ENCODE peak calls at places on chromosome 16, in six cellular contexts. L is dorsolateral prefrontal cortex, P is fibroblast of the aortic adventitia, Y is heart right ventricle, N is Calu3, M is A549. R is an unnamed sample.

GRCh38 chr16:616771-617586 is 13.8 kb upstream of the WFIKKN1 start:
- DNase-seq in L (no peak), P (no peak), Y (no peak), N (no peak), M (no peak), R (no peak)

GRCh38 chr16:81149614-81150013 is 53.4 kb upstream of the GCSH start:
- DNase-seq in L (no peak), P (no peak), Y (no peak), N (no peak), M (no peak), R (no peak)

GRCh38 chr16:50841081-50841886 is 99.4 kb downstream of the CYLD start:
- DNase-seq in L (no peak), P (peak; percentile 16), Y (no peak), N (no peak), M (no peak), R (no peak)

GRCh38 chr16:67528870-67529638 is 425 bp downstream of the RIPOR1 start:
- DNase-seq in L (no peak), P (no peak), Y (peak; percentile 58), N (peak; percentile 65), M (peak; percentile 57), R (peak; percentile 36)

GRCh38 chr16:23120562-23120961 is 28.7 kb downstream of the USP31 start:
- DNase-seq in L (no peak), P (no peak), Y (no peak), N (no peak), M (no peak), R (no peak)

GRCh38 chr16:2799852-2800226 is 1.6 kb downstream of the PRSS41 start:
- DNase-seq in L (no peak), P (no peak), Y (no peak), N (peak; percentile 42), M (no peak), R (no peak)

GRCh38 chr16:81905277-81905676 is 106.0 kb downstream of the SDR42E1 start:
- DNase-seq in L (no peak), P (no peak), Y (no peak), N (no peak), M (no peak), R (no peak)

GRCh38 chr16:57537596-57538234 is 1.3 kb upstream of the CCDC102A start:
- DNase-seq in L (peak; percentile 25), P (no peak), Y (no peak), N (no peak), M (no peak), R (no peak)

GRCh38 chr16:5633845-5634440 is 536.3 kb upstream of the EEF2KMT start:
- DNase-seq in L (no peak), P (no peak), Y (no peak), N (no peak), M (peak; percentile 45), R (no peak)

GRCh38 chr16:66650707-66651473 is 45.7 kb downstream of the CMTM4 start:
- DNase-seq in L (peak; percentile 85), P (peak; percentile 84), Y (peak; percentile 40), N (peak; percentile 87), M (peak; percentile 79), R (peak; percentile 61)

GRCh38 chr16:80931985-80932720 is 74.5 kb downstream of the CMC2 start:
- DNase-seq in L (peak; percentile 33), P (peak; percentile 83), Y (peak; percentile 82), N (peak; percentile 62), M (peak; percentile 54), R (no peak)

GRCh38 chr16:77564791-77565390 is 130.1 kb upstream of the ADAMTS18 start:
- DNase-seq in L (no peak), P (peak; percentile 67), Y (no peak), N (no peak), M (no peak), R (no peak)

GRCh38 chr16:74987027-74987681 is 2.2 kb upstream of the WDR59 start:
- DNase-seq in L (no peak), P (no peak), Y (no peak), N (no peak), M (no peak), R (no peak)

GRCh38 chr16:15509051-15509592 is 74.7 kb downstream of the BMERB1 start:
- DNase-seq in L (no peak), P (no peak), Y (no peak), N (no peak), M (no peak), R (no peak)

GRCh38 chr16:1363501-1364041 is 11.8 kb downstream of the GNPTG start:
- DNase-seq in L (no peak), P (peak; percentile 18), Y (peak; percentile 58), N (peak; percentile 81), M (peak; percentile 76), R (peak; percentile 65)

GRCh38 chr16:28561557-28562187 is 8.0 kb downstream of the SGF29 start:
- DNase-seq in L (no peak), P (peak; percentile 22), Y (no peak), N (no peak), M (no peak), R (no peak)

GRCh38 chr16:62213763-62214162 is 177.5 kb upstream of the CDH8 start:
- DNase-seq in L (no peak), P (no peak), Y (no peak), N (no peak), M (no peak), R (no peak)
- TF ChIP-seq CTCF in L (no peak), P (no peak), Y (no peak), N (no peak), M (no peak), R (no peak)

DNA sequence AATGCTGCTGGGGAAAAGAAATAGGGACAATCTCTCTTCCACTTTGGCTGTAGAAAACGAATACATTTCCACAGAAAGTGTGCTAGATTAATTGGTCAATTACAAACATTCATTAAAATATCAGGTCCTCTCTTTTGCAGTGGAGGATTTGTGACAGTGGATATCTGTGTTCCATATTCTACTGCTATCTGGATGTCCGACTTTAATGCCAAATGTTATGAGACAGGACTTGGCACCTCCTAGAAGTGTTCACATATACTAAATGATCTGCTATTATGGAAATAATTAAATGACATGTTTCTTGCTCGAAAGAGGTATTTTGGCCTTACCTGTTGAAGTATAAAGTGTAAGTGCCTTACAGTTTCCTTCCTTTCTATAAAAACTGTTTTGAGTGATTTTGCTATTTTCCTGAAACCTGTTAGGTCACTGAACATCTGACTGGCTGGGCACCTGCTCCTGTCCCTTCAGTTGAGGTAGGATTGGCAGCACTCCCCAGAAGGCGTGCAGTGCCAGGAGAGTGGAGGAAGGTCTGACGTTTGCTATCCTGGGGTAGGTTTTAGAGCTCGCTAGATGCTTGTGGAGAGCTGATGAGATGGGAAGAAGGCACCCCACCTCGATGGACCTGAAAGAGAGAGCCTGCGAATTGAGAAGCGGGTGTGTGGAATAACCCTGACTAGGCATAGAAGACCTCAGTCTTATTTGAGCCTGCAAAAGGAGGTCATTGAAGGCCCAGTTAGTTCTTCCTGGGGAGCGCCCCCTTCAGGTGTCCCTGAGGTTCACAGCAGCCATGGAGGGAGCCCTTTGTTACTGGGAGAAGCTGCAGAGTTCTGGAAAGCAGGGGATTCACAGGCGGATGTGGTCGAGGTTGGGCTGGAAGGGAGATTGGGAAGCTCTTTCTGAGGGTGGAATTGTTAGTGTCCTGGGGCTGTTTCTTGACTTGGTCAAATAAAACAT is 159.4 kb upstream of the ZNF267 start:
- DNase-seq in L (no peak), P (no peak), Y (no peak), N (no peak), M (no peak), R (no peak)
- TF ChIP-seq CTCF in L (peak; percentile 22), P (peak; percentile 15), Y (no peak), N (no peak), M (no peak), R (no peak)

GRCh38 chr16:73183678-73184092 is 135.8 kb upstream of the ZFHX3 start:
- DNase-seq in L (no peak), P (peak; percentile 68), Y (no peak), N (no peak), M (no peak), R (no peak)
- TF ChIP-seq CTCF in L (no peak), P (peak; percentile 0), Y (no peak), N (no peak), M (no peak), R (no peak)

GRCh38 chr16:17224859-17225258 is 245.9 kb downstream of the XYLT1 start:
- DNase-seq in L (peak; percentile 38), P (peak; percentile 89), Y (peak; percentile 27), N (no peak), M (no peak), R (peak; percentile 66)
- TF ChIP-seq CTCF in L (no peak), P (peak; percentile 19), Y (no peak), N (no peak), M (no peak), R (no peak)

GRCh38 chr16:12257926-12258561 is 281.5 kb downstream of the SNX29 start:
- DNase-seq in L (no peak), P (no peak), Y (no peak), N (peak; percentile 43), M (no peak), R (no peak)
- TF ChIP-seq CTCF in L (no peak), P (no peak), Y (no peak), N (no peak), M (no peak), R (no peak)

DNA sequence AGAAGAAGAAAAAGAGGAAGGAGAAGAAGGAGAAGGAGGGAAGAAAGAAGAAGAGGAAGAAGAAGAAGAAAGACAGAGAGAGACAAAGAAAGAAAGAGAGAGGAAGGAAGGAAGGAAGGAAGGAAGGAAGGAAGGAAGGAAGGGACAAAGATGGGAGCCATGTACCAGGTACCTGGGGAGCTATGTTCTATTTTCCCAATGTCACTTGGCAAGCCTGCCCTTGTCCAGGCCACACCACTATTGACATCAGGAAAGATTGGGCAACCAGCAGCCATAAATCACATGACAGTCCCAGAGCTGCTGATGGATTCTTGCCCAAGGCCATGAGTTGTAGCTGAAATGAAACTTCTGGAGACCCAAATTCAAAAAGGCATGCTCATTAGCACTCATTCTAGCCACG is 2.7 kb upstream of the CES1 start:
- DNase-seq in L (no peak), P (peak; percentile 3), Y (no peak), N (no peak), M (no peak), R (no peak)
- TF ChIP-seq CTCF in L (no peak), P (no peak), Y (no peak), N (no peak), M (no peak), R (no peak)

GRCh38 chr16:10554569-10554968 is 25.8 kb downstream of the EMP2 start:
- DNase-seq in L (no peak), P (no peak), Y (no peak), N (no peak), M (no peak), R (no peak)
- TF ChIP-seq CTCF in L (no peak), P (no peak), Y (no peak), N (no peak), M (no peak), R (no peak)

GRCh38 chr16:72210571-72210970 is 38.6 kb upstream of the PMFBP1 start:
- DNase-seq in L (no peak), P (no peak), Y (no peak), N (no peak), M (no peak), R (no peak)
- TF ChIP-seq CTCF in L (no peak), P (no peak), Y (no peak), N (no peak), M (no peak), R (no peak)

GRCh38 chr16:84315422-84315821 is 20.7 kb downstream of the WFDC1 start:
- DNase-seq in L (no peak), P (peak; percentile 10), Y (no peak), N (no peak), M (no peak), R (no peak)
- TF ChIP-seq CTCF in L (no peak), P (no peak), Y (no peak), N (no peak), M (no peak), R (no peak)

GRCh38 chr16:86224126-86224525 is 286.2 kb upstream of the FOXF1 start:
- DNase-seq in L (no peak), P (no peak), Y (no peak), N (no peak), M (no peak), R (no peak)
- TF ChIP-seq CTCF in L (no peak), P (peak; percentile 2), Y (no peak), N (peak; percentile 11), M (no peak), R (no peak)